ENCODE peak calls at places on chromosomes 4 and X, in five cellular contexts. J is IMR-90, Z is left lung, F is A549, R is spleen. M is an unnamed sample.

GRCh38 chrX:74613350-74614192 is 853 bp downstream of the RLIM start:
- DNase-seq in J (peak), Z (no peak), F (peak), R (no peak), M (peak)

GRCh38 chr4:80207172-80207583 is 9.9 kb downstream of the PRDM8 start:
- DNase-seq in J (no peak), Z (peak), F (no peak), R (no peak), M (no peak)

GRCh38 chr4:1723131-1723801 is 1.9 kb downstream of the TACC3 start:
- DNase-seq in J (no peak), Z (no peak), F (no peak), R (peak), M (no peak)

GRCh38 chrX:74536142-74537010 is 78.0 kb downstream of the RLIM start:
- DNase-seq in J (peak), Z (peak), F (peak), R (peak), M (peak)

GRCh38 chr4:183912585-183912984 is 7.5 kb downstream of the STOX2 start:
- DNase-seq in J (peak), Z (no peak), F (no peak), R (no peak), M (no peak)

GRCh38 chr4:21835712-21836111 is 112.9 kb downstream of the KCNIP4 start:
- DNase-seq in J (no peak), Z (no peak), F (no peak), R (no peak), M (peak)

GRCh38 chr4:39341075-39341725 is 25.0 kb downstream of the RFC1 start:
- DNase-seq in J (no peak), Z (no peak), F (no peak), R (no peak), M (no peak)

GRCh38 chr4:80475781-80476180 is 140.3 kb downstream of the CFAP299 start:
- DNase-seq in J (no peak), Z (no peak), F (no peak), R (no peak), M (no peak)

GRCh38 chr4:154877110-154877760 is 96.2 kb downstream of the RBM46 start:
- DNase-seq in J (peak), Z (peak), F (no peak), R (no peak), M (peak)

GRCh38 chrX:46477435-46477834 is 67.8 kb downstream of the ZNF674 start:
- DNase-seq in J (peak), Z (no peak), F (no peak), R (no peak), M (peak)

GRCh38 chrX:33175201-33175600 is 36.1 kb downstream of the DMD start:
- DNase-seq in J (no peak), Z (no peak), F (no peak), R (no peak), M (no peak)

GRCh38 chrX:96453139-96453538 is 231.5 kb upstream of the DIAPH2 start:
- DNase-seq in J (no peak), Z (no peak), F (no peak), R (no peak), M (no peak)

GRCh38 chr4:56908206-56909082 is 744 bp downstream of the REST start:
- DNase-seq in J (peak), Z (peak), F (peak), R (peak), M (peak)

GRCh38 chrX:150635952-150636351 is 57.2 kb upstream of the MTMR1 start:
- DNase-seq in J (peak), Z (no peak), F (peak), R (no peak), M (peak)

GRCh38 chr4:1711906-1712215 is 258 bp downstream of the SLBP start:
- DNase-seq in J (peak), Z (no peak), F (no peak), R (no peak), M (peak)

GRCh38 chr4:88759039-88759631 is 61.5 kb upstream of the NAP1L5 start:
- DNase-seq in J (peak), Z (no peak), F (no peak), R (no peak), M (peak)

GRCh38 chr4:123869517-123870282 is 473.1 kb downstream of the SPRY1 start:
- DNase-seq in J (no peak), Z (no peak), F (no peak), R (no peak), M (no peak)

DNA sequence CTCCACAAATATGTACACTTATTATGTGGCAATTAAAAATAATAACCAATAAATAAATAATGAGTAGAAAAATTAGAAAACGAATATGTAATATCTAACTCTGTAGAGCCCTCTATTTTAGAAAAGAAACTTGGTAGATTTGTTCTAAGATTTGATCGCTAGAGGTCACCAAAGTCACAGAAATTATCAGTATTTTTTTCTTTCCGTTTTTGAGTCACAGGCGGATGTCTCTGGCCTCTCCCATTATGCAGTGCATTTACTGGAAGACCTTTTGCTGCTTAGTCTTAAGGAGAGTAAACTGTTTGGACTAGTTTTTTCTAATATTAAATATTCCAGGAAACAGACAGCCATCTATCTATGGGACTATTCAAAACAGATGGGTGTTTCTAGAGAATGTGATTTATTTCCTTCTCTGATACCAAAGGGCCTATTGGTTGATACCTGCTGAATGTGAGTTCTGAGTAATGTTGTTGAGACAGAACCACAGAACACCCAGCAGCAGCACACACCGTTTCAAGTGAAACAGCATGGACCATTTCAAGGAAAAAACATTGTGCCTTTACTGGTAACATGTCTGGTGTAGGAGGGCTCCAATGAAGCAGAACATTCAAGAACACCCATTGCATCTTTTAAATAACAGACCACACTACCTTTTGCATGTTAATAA is 34.0 kb upstream of the GYPA start:
- DNase-seq in J (peak), Z (no peak), F (peak), R (no peak), M (peak)
- TF ChIP-seq CTCF in J (peak), Z (peak), F (peak), R (peak), M (peak)

DNA sequence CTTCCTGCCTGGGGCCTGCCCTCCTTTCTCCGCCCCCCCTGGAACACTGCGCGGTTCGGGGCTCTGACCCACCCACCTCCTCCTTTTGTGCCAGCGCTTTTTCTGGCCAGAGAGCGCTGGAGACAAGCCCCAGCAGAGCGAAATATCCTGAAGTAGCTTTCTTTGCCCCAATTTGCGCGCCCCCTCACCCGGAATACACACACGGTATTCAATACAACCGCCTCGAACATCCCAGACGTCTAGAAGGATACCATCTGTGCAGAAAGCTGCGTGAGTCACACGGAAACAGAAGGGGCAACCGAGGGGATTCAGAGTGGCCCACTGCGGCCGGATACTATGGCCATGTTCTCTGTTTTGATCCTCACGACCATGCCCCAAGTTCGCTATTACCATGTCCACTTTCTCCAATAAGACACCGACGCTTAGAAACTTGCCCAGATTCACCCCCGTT is 290 bp upstream of the SRPX start:
- DNase-seq in J (peak), Z (no peak), F (no peak), R (no peak), M (no peak)
- H3K4me3 ChIP-seq in J (peak), Z (peak), F (peak), R (no peak), M (peak)

GRCh38 chrX:48645669-48646068 is 37.9 kb upstream of the WAS start:
- DNase-seq in J (no peak), Z (no peak), F (no peak), R (no peak), M (no peak)

GRCh38 chrX:48649109-48649508 is 34.5 kb upstream of the WAS start:
- DNase-seq in J (peak), Z (no peak), F (no peak), R (no peak), M (no peak)

GRCh38 chrX:48648299-48648698 is 35.3 kb upstream of the WAS start:
- DNase-seq in J (peak), Z (no peak), F (no peak), R (peak), M (peak)
- TF ChIP-seq CTCF in J (peak), Z (no peak), F (peak), R (peak), M (peak)

GRCh38 chr4:76896048-76896447 is 1.9 kb downstream of the SOWAHB start:
- DNase-seq in J (no peak), Z (peak), F (no peak), R (no peak), M (no peak)

GRCh38 chr4:76898949-76899640 is 1.2 kb upstream of the SOWAHB start:
- DNase-seq in J (no peak), Z (no peak), F (no peak), R (no peak), M (peak)

GRCh38 chr4:76896731-76897521 is 1.0 kb downstream of the SOWAHB start:
- DNase-seq in J (peak), Z (peak), F (peak), R (no peak), M (peak)

GRCh38 chr4:76897522-76898384 is at the start of gene SOWAHB:
- DNase-seq in J (no peak), Z (peak), F (peak), R (no peak), M (no peak)

GRCh38 chr4:76898385-76898692 is 395 bp upstream of the SOWAHB start:
- DNase-seq in J (no peak), Z (no peak), F (no peak), R (no peak), M (peak)
- H3K4me3 ChIP-seq in J (no peak), Z (peak), F (peak), R (peak), M (peak)